ENCODE peak calls at places on chromosome 18, in four cellular contexts. W, O, I and N are unnamed samples.

GRCh38 chr18:68915066-68915465 is 117.2 kb downstream of the CCDC102B start:
- DNase-seq in W (no peak), O (no peak), I (no peak), N (no peak)

GRCh38 chr18:49690307-49690706 is 123.0 kb downstream of the ACAA2 start:
- DNase-seq in W (peak; percentile 97), O (peak; percentile 86), I (no peak), N (no peak)

GRCh38 chr18:44537521-44537920 is 143.2 kb upstream of the SETBP1 start:
- DNase-seq in W (peak; percentile 70), O (peak; percentile 79), I (no peak), N (peak; percentile 54)

GRCh38 chr18:61333271-61333745 is at the start of gene CDH20:
- DNase-seq in W (no peak), O (peak; percentile 6), I (no peak), N (peak; percentile 80)

GRCh38 chr18:21167641-21168372 is 56.2 kb upstream of the ROCK1 start:
- DNase-seq in W (peak; percentile 8), O (no peak), I (no peak), N (no peak)

GRCh38 chr18:55161966-55162365 is 202.7 kb upstream of the CCDC68 start:
- DNase-seq in W (no peak), O (peak; percentile 61), I (no peak), N (no peak)

GRCh38 chr18:13379062-13379800 is 160.7 kb downstream of the LDLRAD4 start:
- DNase-seq in W (peak; percentile 22), O (no peak), I (no peak), N (no peak)

GRCh38 chr18:76486600-76486999 is 8.4 kb downstream of the ZNF516 start:
- DNase-seq in W (no peak), O (no peak), I (no peak), N (no peak)

GRCh38 chr18:12843420-12844346 is 40.4 kb downstream of the PTPN2 start:
- DNase-seq in W (no peak), O (no peak), I (no peak), N (no peak)

GRCh38 chr18:3454365-3455089 is 4.6 kb downstream of the TGIF1 start:
- DNase-seq in W (peak; percentile 82), O (peak; percentile 83), I (no peak), N (peak; percentile 87)

GRCh38 chr18:54294274-54294673 is 25.0 kb downstream of the POLI start:
- DNase-seq in W (no peak), O (no peak), I (no peak), N (no peak)

GRCh38 chr18:78751664-78752063 is 228.0 kb upstream of the SALL3 start:
- DNase-seq in W (no peak), O (no peak), I (peak; percentile 34), N (no peak)

GRCh38 chr18:32469190-32469611 is 1.5 kb downstream of the GAREM1 start:
- DNase-seq in W (peak; percentile 36), O (peak; percentile 59), I (peak; percentile 53), N (peak; percentile 39)

GRCh38 chr18:12432881-12433280 is 25.2 kb downstream of the PRELID3A start:
- DNase-seq in W (no peak), O (no peak), I (no peak), N (no peak)

GRCh38 chr18:49608892-49609291 is 47.0 kb downstream of the LIPG start:
- DNase-seq in W (no peak), O (no peak), I (no peak), N (no peak)

GRCh38 chr18:48574667-48575300 is 36.0 kb downstream of the CTIF start:
- DNase-seq in W (no peak), O (no peak), I (no peak), N (no peak)

GRCh38 chr18:35432565-35433001 is 55.4 kb upstream of the ZNF396 start:
- DNase-seq in W (peak; percentile 28), O (peak; percentile 35), I (no peak), N (no peak)

GRCh38 chr18:50424877-50425690 is 50.2 kb downstream of the SKA1 start:
- DNase-seq in W (peak; percentile 92), O (peak; percentile 98), I (no peak), N (peak; percentile 15)

GRCh38 chr18:12606592-12607315 is 51.2 kb downstream of the SPIRE1 start:
- DNase-seq in W (peak; percentile 92), O (peak; percentile 60), I (no peak), N (peak; percentile 55)

GRCh38 chr18:44725300-44726096 is 44.8 kb downstream of the SETBP1 start:
- DNase-seq in W (peak; percentile 71), O (peak; percentile 65), I (peak; percentile 78), N (peak; percentile 61)

GRCh38 chr18:68847219-68847860 is 49.5 kb downstream of the CCDC102B start:
- DNase-seq in W (peak; percentile 71), O (peak; percentile 70), I (no peak), N (peak; percentile 49)

GRCh38 chr18:8943900-8944870 is 158.3 kb upstream of the NDUFV2 start:
- DNase-seq in W (peak; percentile 84), O (peak; percentile 69), I (no peak), N (no peak)

GRCh38 chr18:11309172-11309571 is 159.8 kb upstream of the PIEZO2 start:
- DNase-seq in W (peak; percentile 77), O (peak; percentile 40), I (no peak), N (peak; percentile 48)
- TF ChIP-seq CTCF in W (peak; percentile 60), O (peak; percentile 13), I (no peak), N (peak; percentile 47)

DNA sequence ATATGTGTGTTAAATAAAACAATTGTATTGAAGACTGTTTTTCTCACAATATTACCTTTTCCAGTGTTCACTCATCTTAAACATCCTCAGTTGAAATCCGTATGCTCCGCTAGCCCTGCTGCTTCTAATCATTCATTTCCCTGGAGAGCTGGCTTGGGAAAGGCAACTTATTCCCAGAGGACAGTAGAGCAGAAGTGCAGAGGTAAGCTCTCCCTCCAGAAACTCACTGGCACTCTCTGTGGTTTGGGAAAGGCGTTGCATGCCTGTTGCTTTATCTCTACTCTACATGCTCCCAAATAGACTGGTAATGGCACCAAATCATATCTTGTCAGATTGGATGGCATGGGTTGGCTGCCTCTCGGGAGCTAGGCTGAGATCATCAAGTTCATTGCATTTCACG is 117.1 kb upstream of the BOD1L2 start:
- DNase-seq in W (peak; percentile 22), O (no peak), I (no peak), N (peak; percentile 77)
- TF ChIP-seq CTCF in W (peak; percentile 43), O (no peak), I (no peak), N (peak; percentile 60)

DNA sequence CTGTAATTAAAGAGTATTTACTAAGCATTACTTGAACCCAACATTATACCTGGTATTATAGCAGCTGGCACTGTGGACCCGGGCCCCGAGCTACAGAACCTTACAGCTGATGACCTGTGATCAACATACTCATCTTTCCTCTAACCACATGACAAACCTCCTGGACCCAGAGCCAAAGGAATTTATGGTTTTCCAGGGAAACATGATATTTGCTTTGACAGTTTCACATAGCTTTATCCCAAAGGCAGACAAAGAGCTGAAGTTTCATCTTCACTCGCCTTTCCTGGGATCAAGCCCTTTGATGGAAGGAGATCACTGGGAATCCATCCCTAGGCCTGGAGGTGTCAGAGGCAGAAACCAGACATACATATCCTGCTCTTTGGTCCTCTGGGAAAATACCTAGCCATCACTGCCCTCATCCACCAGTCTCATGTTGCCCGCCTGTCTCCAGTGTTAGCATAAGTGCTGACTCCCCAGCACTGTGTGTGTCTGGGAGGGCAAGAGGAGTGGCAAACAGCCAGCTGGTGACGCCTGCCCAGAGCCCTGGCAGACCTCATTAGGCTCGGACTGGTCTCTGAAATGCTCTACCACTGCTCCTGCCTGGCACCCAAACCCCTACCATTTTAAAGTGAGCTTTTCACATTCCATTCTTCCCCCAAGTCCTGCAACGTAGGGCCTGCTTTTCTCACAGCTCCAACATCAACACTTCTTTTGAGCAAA is 138.7 kb upstream of the CTAGE1 start:
- DNase-seq in W (no peak), O (peak; percentile 53), I (no peak), N (no peak)
- TF ChIP-seq CTCF in W (no peak), O (no peak), I (no peak), N (no peak)

DNA sequence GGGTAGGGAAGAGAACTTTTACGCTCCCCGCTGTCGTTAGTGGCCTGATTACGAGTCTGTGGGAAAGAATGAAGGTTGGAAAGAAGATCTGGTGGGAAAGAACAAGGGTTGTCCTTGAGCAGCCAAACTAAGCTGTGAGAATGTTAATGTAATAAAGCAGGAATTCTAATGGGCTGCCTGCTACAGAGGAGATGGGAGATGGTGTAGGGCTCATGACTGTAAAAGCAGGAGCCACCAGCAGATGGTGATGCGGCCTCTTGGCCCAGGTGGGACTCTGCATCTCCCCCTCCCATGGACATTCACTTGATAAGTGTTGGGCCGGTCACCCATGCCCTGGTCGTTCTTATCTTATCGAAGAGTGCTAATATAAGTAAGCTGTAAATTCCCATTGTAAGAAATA is 150.0 kb downstream of the NEDD4L start:
- DNase-seq in W (no peak), O (no peak), I (no peak), N (no peak)
- TF ChIP-seq CTCF in W (peak; percentile 48), O (peak; percentile 10), I (no peak), N (peak; percentile 40)